ENCODE peak calls at places on chromosomes 7 and 10, in eight cellular contexts. A is hepatocyte, P is PC-3, R is OCI-LY7, E is HCT116, O is MM.1S, L is SK-N-SH, M is GM23338. T is an unnamed sample. For H3K4me1, the result is how much of the 10 kb centered on the place peaks cover.

GRCh38 chr7:35286986-35287385 is 33.1 kb upstream of the TBX20 start:
- DNase-seq in A (no peak), P (no peak), R (no peak), E (no peak), O (no peak), L (no peak), M (no peak), T (no peak)

GRCh38 chr10:48502791-48503190 is 102.1 kb downstream of the ARHGAP22 start:
- DNase-seq in A (no peak), P (no peak), R (no peak), E (no peak), O (no peak), L (no peak), M (no peak), T (no peak)

GRCh38 chr10:18886102-18886501 is 162.5 kb upstream of the MALRD1 start:
- DNase-seq in A (peak), P (peak), R (no peak), E (no peak), O (no peak), L (peak), M (no peak), T (no peak)

GRCh38 chr10:98510412-98510995 is 63.8 kb upstream of the HPS1 start:
- DNase-seq in A (no peak), P (no peak), R (no peak), E (no peak), O (no peak), L (no peak), M (no peak), T (no peak)

GRCh38 chr7:5472432-5473315 is 49.0 kb upstream of the TNRC18 start:
- DNase-seq in A (no peak), P (no peak), R (no peak), E (no peak), O (no peak), L (no peak), M (no peak), T (no peak)

GRCh38 chr10:102230861-102231356 is 4.8 kb downstream of the ELOVL3 start:
- DNase-seq in A (peak), P (no peak), R (no peak), E (peak), O (peak), L (peak), M (peak), T (peak)

GRCh38 chr10:106216085-106216484 is 948.4 kb downstream of the SORCS1 start:
- DNase-seq in A (no peak), P (no peak), R (no peak), E (no peak), O (no peak), L (no peak), M (no peak), T (no peak)

GRCh38 chr7:35036361-35037171 is 719 bp downstream of the DPY19L1 start:
- DNase-seq in A (peak), P (peak), R (peak), E (no peak), O (peak), L (peak), M (peak), T (peak)

GRCh38 chr10:47340613-47341170 is 7.5 kb upstream of the RBP3 start:
- DNase-seq in A (peak), P (peak), R (peak), E (peak), O (peak), L (peak), M (peak), T (peak)

GRCh38 chr7:96040250-96040772 is 268.0 kb downstream of the DYNC1I1 start:
- DNase-seq in A (no peak), P (no peak), R (no peak), E (no peak), O (no peak), L (peak), M (no peak), T (no peak)

GRCh38 chr7:8516976-8517375 is 83.6 kb downstream of the NXPH1 start:
- DNase-seq in A (no peak), P (peak), R (no peak), E (no peak), O (no peak), L (no peak), M (no peak), T (no peak)

GRCh38 chr10:127163632-127164031 is 32.8 kb downstream of the INSYN2A start:
- DNase-seq in A (no peak), P (no peak), R (no peak), E (no peak), O (no peak), L (peak), M (no peak), T (no peak)

GRCh38 chr7:94580601-94581000 is 71.0 kb downstream of the CASD1 start:
- DNase-seq in A (peak), P (peak), R (no peak), E (no peak), O (no peak), L (no peak), M (no peak), T (no peak)

GRCh38 chr7:94028768-94029167 is 24.6 kb upstream of the BET1 start:
- DNase-seq in A (no peak), P (peak), R (no peak), E (no peak), O (no peak), L (no peak), M (no peak), T (no peak)

GRCh38 chr10:127979017-127979416 is 72.1 kb downstream of the PTPRE start:
- DNase-seq in A (no peak), P (no peak), R (no peak), E (no peak), O (no peak), L (no peak), M (no peak), T (no peak)

GRCh38 chr7:29987083-29987482 is 2.5 kb downstream of the SCRN1 start:
- DNase-seq in A (peak), P (peak), R (peak), E (no peak), O (no peak), L (no peak), M (no peak), T (no peak)

GRCh38 chr7:100406767-100407166 is 21.7 kb downstream of the ZCWPW1 start:
- DNase-seq in A (no peak), P (peak), R (no peak), E (no peak), O (no peak), L (no peak), M (no peak), T (no peak)

GRCh38 chr7:123751816-123752215 is 3.0 kb upstream of the WASL start:
- DNase-seq in A (no peak), P (no peak), R (no peak), E (no peak), O (no peak), L (no peak), M (no peak), T (no peak)

GRCh38 chr7:18685961-18686360 is 190.4 kb downstream of the HDAC9 start:
- DNase-seq in A (no peak), P (peak), R (no peak), E (no peak), O (no peak), L (no peak), M (peak), T (no peak)

GRCh38 chr10:119310807-119311206 is 103.4 kb downstream of the GRK5 start:
- DNase-seq in A (peak), P (no peak), R (no peak), E (no peak), O (no peak), L (no peak), M (no peak), T (no peak)

GRCh38 chr7:156125841-156126730 is 313.8 kb upstream of the SHH start:
- DNase-seq in A (no peak), P (no peak), R (no peak), E (no peak), O (no peak), L (no peak), M (no peak), T (no peak)

GRCh38 chr10:73589538-73590126 is 1.5 kb downstream of the USP54 start:
- DNase-seq in A (peak), P (peak), R (no peak), E (no peak), O (no peak), L (no peak), M (no peak), T (no peak)

GRCh38 chr7:30920584-30921539 is 9.2 kb downstream of the AQP1 start:
- DNase-seq in A (peak), P (peak), R (no peak), E (no peak), O (no peak), L (peak), M (no peak), T (no peak)

GRCh38 chr10:4240641-4241197 is 455.7 kb upstream of the KLF6 start:
- DNase-seq in A (no peak), P (no peak), R (no peak), E (no peak), O (no peak), L (no peak), M (no peak), T (no peak)

GRCh38 chr10:101032637-101033201 is 1.7 kb downstream of the SFXN3 start:
- DNase-seq in A (peak), P (peak), R (no peak), E (peak), O (no peak), L (peak), M (no peak), T (peak)

GRCh38 chr7:24788956-24789576 is 31.8 kb upstream of the GSDME start:
- DNase-seq in A (no peak), P (no peak), R (no peak), E (no peak), O (no peak), L (no peak), M (no peak), T (no peak)

GRCh38 chr7:30938435-30939316 is 25.1 kb upstream of the GHRHR start:
- DNase-seq in A (peak), P (peak), R (peak), E (peak), O (peak), L (peak), M (peak), T (peak)

GRCh38 chr7:130667593-130668257 is 823 bp downstream of the COPG2 start:
- DNase-seq in A (peak), P (no peak), R (no peak), E (no peak), O (peak), L (peak), M (peak), T (no peak)

GRCh38 chr10:71882813-71883746 is 32.0 kb upstream of the PSAP start:
- DNase-seq in A (no peak), P (no peak), R (peak), E (no peak), O (no peak), L (no peak), M (no peak), T (no peak)

GRCh38 chr10:59804220-59804619 is 51.0 kb upstream of the MRLN start:
- DNase-seq in A (no peak), P (no peak), R (no peak), E (no peak), O (no peak), L (no peak), M (no peak), T (no peak)

GRCh38 chr7:35619863-35620262 is 75.1 kb downstream of the HERPUD2 start:
- DNase-seq in A (no peak), P (no peak), R (no peak), E (no peak), O (no peak), L (no peak), M (no peak), T (no peak)

GRCh38 chr10:112949128-112949823 is 771 bp upstream of the TCF7L2 start:
- DNase-seq in A (peak), P (no peak), R (no peak), E (no peak), O (no peak), L (no peak), M (no peak), T (no peak)

GRCh38 chr10:101233443-101233842 is 4.2 kb upstream of the LBX1 start:
- DNase-seq in A (no peak), P (no peak), R (no peak), E (no peak), O (no peak), L (no peak), M (no peak), T (no peak)

GRCh38 chr10:11742779-11743298 is 657 bp downstream of the ECHDC3 start:
- DNase-seq in A (no peak), P (no peak), R (no peak), E (no peak), O (no peak), L (no peak), M (peak), T (no peak)

GRCh38 chr7:105769951-105770628 is 106.3 kb downstream of the ATXN7L1 start:
- DNase-seq in A (no peak), P (peak), R (no peak), E (peak), O (no peak), L (peak), M (no peak), T (no peak)

GRCh38 chr10:23723796-23724195 is 284.9 kb downstream of the OTUD1 start:
- DNase-seq in A (no peak), P (no peak), R (no peak), E (no peak), O (no peak), L (no peak), M (no peak), T (no peak)

GRCh38 chr7:1787241-1787640 is 117.2 kb downstream of the ELFN1 start:
- DNase-seq in A (no peak), P (no peak), R (no peak), E (no peak), O (no peak), L (no peak), M (peak), T (no peak)
- TF ChIP-seq CTCF in A (no peak), P (peak), R (no peak), E (peak), O (no peak), L (no peak), M (no peak), T (no peak)

GRCh38 chr10:76318171-76318570 is 886.7 kb downstream of the LRMDA start:
- DNase-seq in A (no peak), P (no peak), R (no peak), E (no peak), O (no peak), L (no peak), M (no peak), T (no peak)

GRCh38 chr10:76316234-76316633 is 884.8 kb downstream of the LRMDA start:
- DNase-seq in A (no peak), P (no peak), R (no peak), E (no peak), O (no peak), L (no peak), M (no peak), T (no peak)

GRCh38 chr10:76317078-76317477 is 885.7 kb downstream of the LRMDA start:
- DNase-seq in A (no peak), P (no peak), R (no peak), E (no peak), O (no peak), L (no peak), M (no peak), T (no peak)

GRCh38 chr10:76315240-76315639 is 883.8 kb downstream of the LRMDA start:
- DNase-seq in A (no peak), P (no peak), R (no peak), E (no peak), O (no peak), L (no peak), M (peak), T (no peak)

DNA sequence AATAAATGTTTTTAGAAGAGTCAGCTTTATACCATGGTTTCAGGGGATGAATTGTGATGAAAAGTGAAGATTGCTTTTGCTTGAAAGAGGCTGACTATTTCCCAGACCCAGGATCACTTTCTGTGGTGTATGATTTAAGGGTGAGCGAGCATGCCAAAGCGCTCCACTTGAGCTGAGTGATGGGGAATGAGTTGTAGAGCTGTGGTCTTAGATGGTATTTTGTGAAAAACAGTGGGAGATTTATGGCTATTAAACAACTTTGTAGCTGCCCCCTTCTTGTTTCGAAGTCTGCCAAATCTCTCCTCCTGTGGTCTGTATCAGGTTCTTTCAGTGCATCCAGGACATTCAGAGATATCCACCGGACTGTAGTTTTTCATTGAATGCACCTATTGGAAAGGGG is 888.2 kb downstream of the LRMDA start:
- DNase-seq in A (no peak), P (no peak), R (no peak), E (no peak), O (no peak), L (no peak), M (no peak), T (no peak)
- TF ChIP-seq EZH2phosphoT487 in A (no peak), P (no peak), R (no peak), E (no peak), O (no peak), L (no peak), M (no peak), T (no peak)

DNA sequence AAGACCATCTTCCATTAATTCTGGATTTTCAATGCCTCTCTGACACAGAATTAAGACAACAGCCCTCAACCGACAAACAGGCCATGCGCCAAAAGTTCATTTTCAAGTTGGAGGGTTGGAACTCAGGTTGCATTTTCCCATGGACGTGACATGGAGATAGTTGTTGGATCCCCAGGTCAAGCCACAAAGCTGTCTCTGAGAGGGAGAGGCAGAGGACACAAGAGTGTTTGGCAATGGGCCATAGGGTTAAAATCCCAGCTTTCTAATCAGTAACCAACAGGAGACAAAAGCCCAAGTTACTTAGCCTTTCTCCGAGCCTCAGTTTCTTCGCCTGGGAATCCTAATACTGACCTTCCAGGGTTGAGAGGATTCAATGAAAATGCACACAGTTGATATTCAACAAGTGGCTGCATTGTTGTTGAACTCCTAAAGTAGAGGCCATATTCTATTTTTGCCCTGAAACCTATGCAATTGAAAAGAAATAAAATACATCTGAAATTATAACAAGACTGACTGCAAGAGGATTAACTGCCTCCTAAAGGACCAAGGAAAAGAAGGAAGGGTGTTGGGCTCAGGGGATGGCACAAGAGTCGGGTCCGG is 44.3 kb downstream of the SORBS1 start:
- DNase-seq in A (no peak), P (no peak), R (no peak), E (no peak), O (no peak), L (no peak), M (no peak), T (no peak)
- H3K4me1 ChIP-seq in A (under half), P (under half), R (under half), E (under half), O (under half), L (under half), M (under half), T (under half)

GRCh38 chr10:86281396-86281795 is 85.2 kb downstream of the GRID1 start:
- DNase-seq in A (no peak), P (no peak), R (no peak), E (no peak), O (no peak), L (peak), M (no peak), T (no peak)
- TF ChIP-seq CTCF in A (no peak), P (no peak), R (no peak), E (no peak), O (no peak), L (no peak), M (no peak), T (no peak)

T was measured in neural progenitor cell.